ENCODE peak calls at places on chromosomes 1 and 21, in seven cellular contexts. F is cardiac muscle cell; R is H1; V is left ventricle myocardium inferior; Y is CD4-positive, alpha-beta memory T cell; P is mucosa of descending colon; Q is heart left ventricle. X is an unnamed sample. For H3K36me3, the result is how much of the 10 kb centered on the place peaks cover.

GRCh38 chr1:94418664-94419655 is 771 bp downstream of the ABCD3 start:
- DNase-seq in F (peak), R (no peak), V (peak), Y (no peak), P (peak), Q (peak), X (peak)

GRCh38 chr1:234755449-234755863 is 145.5 kb upstream of the IRF2BP2 start:
- DNase-seq in F (peak), R (no peak), V (peak), Y (no peak), P (peak), Q (peak), X (no peak)

GRCh38 chr1:12339861-12340557 is 110.2 kb downstream of the VPS13D start:
- DNase-seq in F (peak), R (no peak), V (no peak), Y (no peak), P (no peak), Q (no peak), X (no peak)

GRCh38 chr1:108646661-108647269 is 14.1 kb downstream of the HENMT1 start:
- DNase-seq in F (peak), R (no peak), V (peak), Y (peak), P (peak), Q (peak), X (peak)

GRCh38 chr1:10671551-10672375 is 124.7 kb downstream of the CASZ1 start:
- DNase-seq in F (no peak), R (no peak), V (no peak), Y (no peak), P (no peak), Q (no peak), X (no peak)

GRCh38 chr1:199946305-199947155 is 81.0 kb upstream of the NR5A2 start:
- DNase-seq in F (no peak), R (no peak), V (no peak), Y (no peak), P (no peak), Q (no peak), X (no peak)

GRCh38 chr1:90386899-90387334 is 330.2 kb downstream of the BARHL2 start:
- DNase-seq in F (peak), R (no peak), V (no peak), Y (no peak), P (no peak), Q (no peak), X (no peak)

GRCh38 chr1:178282949-178283367 is 189.1 kb downstream of the RASAL2 start:
- DNase-seq in F (peak), R (no peak), V (no peak), Y (no peak), P (no peak), Q (no peak), X (no peak)

GRCh38 chr21:45502600-45502999 is 39.6 kb downstream of the SLC19A1 start:
- DNase-seq in F (no peak), R (no peak), V (no peak), Y (no peak), P (peak), Q (peak), X (no peak)

GRCh38 chr1:160032165-160032827 is 506 bp upstream of the PIGM start:
- DNase-seq in F (no peak), R (no peak), V (no peak), Y (no peak), P (no peak), Q (no peak), X (no peak)

GRCh38 chr1:27293915-27294314 is 28.0 kb upstream of the TMEM222 start:
- DNase-seq in F (no peak), R (no peak), V (no peak), Y (no peak), P (no peak), Q (no peak), X (no peak)

GRCh38 chr1:115469703-115470476 is 131.8 kb upstream of the NGF start:
- DNase-seq in F (peak), R (peak), V (peak), Y (no peak), P (peak), Q (peak), X (peak)

GRCh38 chr1:9321480-9321849 is 28.8 kb downstream of the SPSB1 start:
- DNase-seq in F (peak), R (no peak), V (no peak), Y (no peak), P (no peak), Q (no peak), X (no peak)

GRCh38 chr21:45588086-45588825 is 46.0 kb upstream of the SLC19A1 start:
- DNase-seq in F (no peak), R (no peak), V (no peak), Y (no peak), P (no peak), Q (no peak), X (no peak)

GRCh38 chr1:239898067-239898730 is 193.5 kb upstream of the FMN2 start:
- DNase-seq in F (peak), R (peak), V (peak), Y (peak), P (peak), Q (peak), X (peak)

GRCh38 chr1:3161130-3161840 is 92.3 kb downstream of the PRDM16 start:
- DNase-seq in F (no peak), R (no peak), V (no peak), Y (no peak), P (no peak), Q (no peak), X (no peak)

GRCh38 chr1:174626031-174627020 is 178.6 kb downstream of the GPR52 start:
- DNase-seq in F (no peak), R (no peak), V (no peak), Y (no peak), P (no peak), Q (no peak), X (no peak)

GRCh38 chr1:177648138-177648537 is 321.7 kb downstream of the SEC16B start:
- DNase-seq in F (no peak), R (no peak), V (no peak), Y (no peak), P (no peak), Q (no peak), X (no peak)

GRCh38 chr1:1630191-1630964 is 1.6 kb upstream of the MMP23B start:
- DNase-seq in F (peak), R (peak), V (peak), Y (peak), P (peak), Q (peak), X (peak)

GRCh38 chr1:21673277-21673780 is 4.2 kb upstream of the RAP1GAP start:
- DNase-seq in F (peak), R (no peak), V (peak), Y (no peak), P (peak), Q (peak), X (no peak)

GRCh38 chr1:14980801-14981200 is 172.7 kb upstream of the TMEM51 start:
- DNase-seq in F (peak), R (no peak), V (no peak), Y (no peak), P (no peak), Q (no peak), X (no peak)

GRCh38 chr1:16944038-16944437 is 22.3 kb downstream of the CROCC start:
- DNase-seq in F (no peak), R (no peak), V (no peak), Y (no peak), P (no peak), Q (no peak), X (no peak)

GRCh38 chr1:19405195-19405760 is 80.1 kb downstream of the CAPZB start:
- DNase-seq in F (no peak), R (no peak), V (no peak), Y (no peak), P (no peak), Q (no peak), X (no peak)

GRCh38 chr1:207306023-207306422 is 15.5 kb upstream of the CD55 start:
- DNase-seq in F (no peak), R (no peak), V (no peak), Y (no peak), P (no peak), Q (no peak), X (no peak)
- H3K36me3 ChIP-seq in F (under half), R (under half), V (under half), Y (under half), P (under half), Q (under half), X (under half)

GRCh38 chr1:61120307-61120840 is 38.0 kb downstream of the NFIA start:
- DNase-seq in F (peak), R (no peak), V (no peak), Y (no peak), P (no peak), Q (no peak), X (no peak)
- H3K4me3 ChIP-seq in F (no peak), R (no peak), V (peak), Y (no peak), P (no peak), Q (no peak), X (no peak)

DNA sequence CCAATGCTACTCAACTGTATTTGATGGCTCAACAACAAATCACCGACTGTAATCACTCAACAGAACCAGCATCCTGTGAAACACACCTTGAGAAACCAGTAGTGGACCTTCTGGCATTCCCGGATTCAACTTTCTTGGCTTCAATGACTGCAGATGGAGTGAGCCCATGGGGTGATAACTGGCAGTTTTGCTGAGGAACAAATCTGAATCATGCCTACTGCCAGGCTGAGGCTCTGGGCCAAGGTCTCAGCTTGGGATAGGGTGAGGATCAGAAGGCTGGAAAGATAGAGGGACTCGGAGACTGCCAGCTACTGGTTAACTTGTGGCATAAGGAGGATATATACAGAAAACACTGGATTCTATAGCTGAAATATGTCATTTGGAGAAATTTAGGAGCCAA is 63.5 kb upstream of the DIRAS3 start:
- DNase-seq in F (no peak), R (no peak), V (no peak), Y (no peak), P (no peak), Q (no peak), X (no peak)
- H3K36me3 ChIP-seq in F (under half), R (under half), V (under half), Y (under half), P (under half), Q (under half), X (under half)

GRCh38 chr1:224328644-224329043 is 1.3 kb downstream of the NVL start:
- DNase-seq in F (no peak), R (no peak), V (no peak), Y (no peak), P (no peak), Q (no peak), X (no peak)
- H3K4me3 ChIP-seq in F (no peak), R (peak), V (peak), Y (no peak), P (no peak), Q (no peak), X (no peak)

GRCh38 chr21:34126691-34127090 is 53.3 kb downstream of the MRPS6 start:
- DNase-seq in F (no peak), R (no peak), V (no peak), Y (no peak), P (no peak), Q (no peak), X (no peak)
- H3K36me3 ChIP-seq in F (under half), R (under half), V (under half), Y (under half), P (under half), Q (under half), X (under half)

X was measured in CD8-positive, alpha-beta T cell.